ENCODE peak calls at places on chromosomes 11 and 22, in four cellular contexts. O is pancreas, B is suprapubic skin, H is choroid plexus epithelial cell. J is an unnamed sample.

GRCh38 chr11:69106124-69106811 is 49.5 kb upstream of the SMIM38 start:
- DNase-seq in H (no peak), B (no peak), O (no peak), J (no peak)

GRCh38 chr11:33668468-33668825 is 32.2 kb downstream of the C11orf91 start:
- DNase-seq in H (no peak), O (no peak), B (no peak), J (no peak)

GRCh38 chr11:69864930-69865661 is 45.9 kb upstream of the FGF3 start:
- DNase-seq in H (no peak), B (peak), O (no peak), J (no peak)

GRCh38 chr11:23359297-23359696 is 499.0 kb upstream of the CCDC179 start:
- DNase-seq in B (no peak), O (peak), H (peak), J (peak)

GRCh38 chr22:36289406-36289870 is 36.5 kb downstream of the APOL1 start:
- DNase-seq in B (no peak), H (no peak), O (no peak), J (no peak)

GRCh38 chr11:44469412-44469811 is 96.1 kb upstream of the CD82 start:
- DNase-seq in H (no peak), B (no peak), O (peak), J (no peak)

GRCh38 chr11:70786021-70786665 is 387.8 kb downstream of the CTTN start:
- DNase-seq in B (no peak), O (no peak), H (no peak), J (no peak)

GRCh38 chr11:86460461-86461404 is 86.0 kb downstream of the CCDC81 start:
- DNase-seq in H (peak), O (no peak), B (no peak), J (peak)

GRCh38 chr11:27710536-27710935 is 10.3 kb upstream of the BDNF start:
- DNase-seq in H (no peak), O (no peak), B (no peak), J (peak)

GRCh38 chr11:46120711-46121327 is 435 bp downstream of the PHF21A start:
- DNase-seq in O (peak), H (peak), B (no peak), J (peak)

GRCh38 chr11:118342503-118343161 is at the start of gene CD3D:
- DNase-seq in H (no peak), O (no peak), B (no peak), J (no peak)

GRCh38 chr22:38614331-38615122 is 41.7 kb downstream of the FAM227A start:
- DNase-seq in O (no peak), B (no peak), H (peak), J (peak)

GRCh38 chr22:41411021-41411851 is 29.5 kb downstream of the TEF start:
- DNase-seq in H (no peak), B (no peak), O (no peak), J (no peak)

GRCh38 chr11:67230406-67230805 is 35.9 kb upstream of the GRK2 start:
- DNase-seq in B (no peak), H (no peak), O (no peak), J (no peak)

GRCh38 chr11:71193431-71193830 is 58.9 kb downstream of the SHANK2 start:
- DNase-seq in H (no peak), O (no peak), B (no peak), J (no peak)

GRCh38 chr11:59423835-59424234 is 2.4 kb downstream of the OR5A2 start:
- DNase-seq in B (no peak), O (no peak), H (no peak), J (no peak)

GRCh38 chr22:20916916-20917810 is at the start of gene CRKL:
- DNase-seq in O (peak), B (peak), H (peak), J (peak)

GRCh38 chr22:29451863-29452262 is 13.5 kb downstream of the RFPL1 start:
- DNase-seq in O (no peak), B (no peak), H (no peak), J (no peak)

GRCh38 chr11:80096736-80097135 is 655.9 kb upstream of the TENM4 start:
- DNase-seq in O (no peak), B (no peak), H (peak), J (peak)

GRCh38 chr22:36374603-36375024 is 13.2 kb downstream of the MYH9 start:
- DNase-seq in O (no peak), B (no peak), H (no peak), J (no peak)

GRCh38 chr22:40605676-40606250 is 30.8 kb downstream of the MRTFA start:
- DNase-seq in H (peak), O (no peak), B (no peak), J (peak)

GRCh38 chr11:119149371-119150275 is 771 bp downstream of the ABCG4 start:
- DNase-seq in H (no peak), O (no peak), B (no peak), J (no peak)

DNA sequence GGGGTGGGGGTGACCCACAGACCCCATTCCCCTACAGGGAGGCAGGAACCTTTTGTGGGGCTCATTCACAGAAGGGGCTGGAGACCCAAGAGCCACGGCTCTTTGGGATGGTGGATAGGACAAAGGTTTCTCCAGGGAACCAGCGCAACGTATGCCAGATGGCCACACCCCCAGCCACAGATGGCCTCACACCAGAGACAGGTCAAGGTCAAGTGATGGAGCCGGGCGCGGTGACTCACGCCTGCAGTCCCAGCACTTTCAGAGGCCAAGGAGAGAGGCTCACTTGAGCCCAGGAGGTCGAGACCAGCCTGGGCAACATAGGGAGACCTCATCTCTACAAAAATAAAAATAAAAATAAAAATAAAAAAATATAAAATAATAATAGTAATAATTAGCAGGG is 17.1 kb upstream of the BRSK2 start:
- DNase-seq in B (no peak), O (no peak), H (no peak), J (no peak)
- TF ChIP-seq CTCF in B (no peak), O (no peak), H (no peak), J (no peak)

DNA sequence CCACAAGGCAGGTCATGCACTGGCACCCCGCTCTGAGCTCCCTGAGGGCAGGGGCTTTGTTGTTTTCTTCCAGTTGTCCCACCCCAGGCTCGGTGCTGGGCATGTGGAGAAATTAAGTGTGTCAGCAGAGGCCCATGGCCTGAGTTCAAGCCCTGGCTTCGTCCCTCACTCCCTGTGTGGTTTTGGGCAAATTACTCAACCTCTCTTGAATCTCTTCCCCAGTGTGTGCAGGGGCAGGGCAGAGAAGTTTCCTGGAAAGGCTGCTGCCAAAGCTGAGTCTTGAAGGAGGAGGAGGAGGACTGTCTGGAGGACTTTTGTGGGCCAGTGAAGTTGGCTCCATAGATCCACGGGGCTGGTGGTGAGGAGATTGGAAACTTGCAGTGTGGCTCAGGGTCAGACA is 138.1 kb upstream of the E2F8 start:
- DNase-seq in B (no peak), O (no peak), H (no peak), J (no peak)
- H3K4me3 ChIP-seq in B (no peak), O (no peak), H (no peak), J (no peak)

DNA sequence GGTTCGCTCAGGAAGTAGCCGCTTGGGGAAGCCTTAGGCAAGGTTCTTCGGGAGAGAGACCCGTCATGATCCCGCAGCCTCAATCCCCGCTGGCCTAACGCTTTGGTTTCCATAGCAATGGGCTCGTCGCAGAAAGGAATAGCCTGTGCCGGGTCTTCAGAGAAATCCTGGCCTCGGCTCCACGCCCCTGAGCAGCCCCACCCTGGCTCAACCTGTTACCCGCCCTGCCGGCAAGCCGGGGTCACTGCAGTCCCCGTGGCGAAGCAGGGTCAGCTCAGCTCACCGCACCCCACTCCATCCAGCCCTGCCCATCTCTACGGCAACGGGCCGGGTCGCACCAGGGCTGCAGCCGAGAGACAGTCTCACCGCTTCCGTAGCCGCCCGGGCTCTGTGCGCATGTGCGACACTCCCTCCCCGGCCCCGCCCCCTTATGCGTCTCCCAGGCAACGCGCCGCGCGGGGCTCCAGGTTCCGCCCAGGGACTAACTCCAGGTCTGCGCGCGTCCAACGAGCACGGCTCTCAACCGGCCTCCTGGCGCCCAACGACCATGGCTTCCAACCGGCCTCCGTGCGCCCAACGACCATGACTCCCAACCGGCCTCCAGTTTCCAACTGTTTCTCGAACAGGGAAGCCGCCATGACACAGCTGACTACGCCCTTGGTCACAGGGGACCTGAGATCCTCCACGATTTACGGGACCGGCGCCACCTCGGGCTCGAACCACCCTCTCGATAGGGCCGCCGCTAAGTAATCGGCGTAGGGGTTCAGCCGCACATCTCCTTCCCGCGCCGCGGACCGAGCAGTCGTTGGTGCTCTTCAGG is at the start of gene DUSP18:
- DNase-seq in B (peak), H (peak), O (peak), J (peak)
- TF ChIP-seq CTCF in B (peak), H (peak), O (peak), J (peak)

GRCh38 chr11:115411114-115411513 is 93.1 kb downstream of the CADM1 start:
- DNase-seq in B (no peak), H (no peak), O (no peak), J (no peak)
- H3K4me3 ChIP-seq in B (no peak), H (no peak), O (no peak), J (no peak)

GRCh38 chr22:19290400-19291217 is 910 bp downstream of the CLTCL1 start:
- DNase-seq in B (no peak), H (no peak), O (no peak), J (peak)

GRCh38 chr22:19289475-19290161 is 1.9 kb downstream of the CLTCL1 start:
- DNase-seq in H (peak), B (no peak), O (no peak), J (peak)

GRCh38 chr22:19287076-19287724 is 4.3 kb downstream of the CLTCL1 start:
- DNase-seq in O (no peak), B (no peak), H (peak), J (peak)

GRCh38 chr22:19285831-19286230 is 5.7 kb downstream of the CLTCL1 start:
- DNase-seq in O (no peak), H (no peak), B (no peak), J (no peak)

DNA sequence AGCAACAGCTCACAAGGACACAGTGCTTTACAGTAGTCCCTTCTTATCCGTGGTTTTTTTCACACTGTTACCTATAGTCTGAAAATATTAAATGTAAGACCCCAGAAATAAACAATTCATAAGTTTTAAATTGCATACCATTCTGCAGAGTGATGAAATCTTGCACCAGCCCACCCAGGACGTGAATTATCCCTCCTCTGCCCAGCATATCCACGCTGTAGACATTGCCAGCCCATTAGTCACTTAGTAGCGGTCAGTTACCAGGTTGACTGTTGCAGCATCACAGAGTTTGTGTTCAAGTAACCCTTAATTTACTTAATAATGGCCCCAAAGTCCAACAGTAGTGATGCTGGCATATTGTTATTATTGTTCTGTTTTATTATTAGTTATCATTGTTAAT is 3.6 kb downstream of the CLTCL1 start:
- DNase-seq in H (peak), O (no peak), B (no peak), J (peak)
- TF ChIP-seq CTCF in H (no peak), O (no peak), B (no peak), J (no peak)

GRCh38 chr11:63686912-63687311 is 5.6 kb downstream of the RTN3 start:
- DNase-seq in B (no peak), O (no peak), H (no peak), J (no peak)

GRCh38 chr11:63682045-63682915 is 980 bp downstream of the RTN3 start:
- DNase-seq in O (no peak), H (no peak), B (no peak), J (peak)

GRCh38 chr11:63680842-63681207 is 475 bp upstream of the RTN3 start:
- DNase-seq in O (no peak), H (no peak), B (no peak), J (no peak)

GRCh38 chr11:63681208-63682044 is at the start of gene RTN3:
- DNase-seq in B (peak), O (peak), H (peak), J (peak)

GRCh38 chr11:63683133-63683991 is 2.1 kb downstream of the RTN3 start:
- DNase-seq in O (no peak), B (no peak), H (no peak), J (peak)
- H3K4me3 ChIP-seq in O (no peak), B (peak), H (peak), J (peak)

DNA sequence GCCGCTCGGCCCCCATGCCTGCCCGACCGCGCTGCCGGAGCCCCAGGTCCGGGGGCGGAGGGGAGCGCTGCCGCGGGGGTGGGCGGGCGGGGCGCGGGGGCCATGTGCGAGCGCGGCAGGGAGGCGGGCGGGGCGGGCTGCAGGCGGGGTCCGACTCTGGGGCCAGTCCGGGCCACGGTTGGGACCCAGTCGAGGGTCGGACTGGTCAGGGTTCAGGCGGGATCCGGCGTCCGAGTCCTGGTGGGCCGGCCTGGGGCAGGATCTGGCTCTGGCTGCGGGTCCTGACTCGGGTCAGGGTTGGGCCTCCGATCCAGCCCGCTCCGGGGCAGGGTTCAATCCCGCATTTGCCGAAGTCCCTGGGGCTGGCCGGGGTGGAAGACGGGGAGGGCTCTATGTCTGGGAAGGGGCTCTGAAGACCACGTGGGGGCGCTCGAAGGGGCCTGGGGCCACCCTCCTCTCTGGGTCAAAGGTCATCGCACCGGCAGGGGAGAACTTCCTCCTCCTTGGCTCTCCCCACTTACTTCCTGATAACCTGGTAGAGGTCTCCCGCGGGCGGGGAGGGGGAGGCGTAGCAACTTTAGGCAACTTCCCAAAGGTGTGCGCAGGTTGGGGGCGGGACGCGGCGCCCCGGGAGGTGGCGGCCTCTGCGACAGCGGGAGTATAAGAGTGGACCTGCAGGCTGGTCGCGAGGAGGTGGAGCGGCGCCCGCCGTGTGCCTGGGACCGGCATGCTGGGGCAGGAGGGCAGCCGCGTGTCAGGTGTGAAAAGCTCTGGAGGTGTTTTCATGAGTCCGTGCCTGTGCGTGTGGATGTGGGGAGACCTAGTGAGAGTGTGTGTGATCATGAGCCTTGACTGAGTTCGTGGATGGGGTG is 603 bp downstream of the ESRRA start:
- DNase-seq in B (no peak), O (peak), H (peak), J (peak)
- TF ChIP-seq CTCF in B (peak), O (no peak), H (peak), J (peak)

GRCh38 chr11:826836-827145 is 928 bp upstream of the CRACR2B start:
- DNase-seq in H (no peak), O (no peak), B (no peak), J (no peak)
- H3K4me3 ChIP-seq in H (peak), O (peak), B (peak), J (peak)

J was measured in fibroblast of villous mesenchyme.